ENCODE peak calls at places on chromosomes 2 and 18, in seven cellular contexts. D, K, I, A, S, R and E are unnamed samples.

GRCh38 chr2:69567157-69567908 is 76.2 kb downstream of the AAK1 start:
- DNase-seq in D (no peak), A (no peak), R (no peak), I (no peak), K (no peak), S (no peak), E (no peak)

GRCh38 chr2:72330673-72331072 is 183.0 kb upstream of the CYP26B1 start:
- DNase-seq in S (no peak), D (no peak), R (no peak), K (no peak), I (no peak), A (no peak), E (no peak)

GRCh38 chr2:26000561-26001211 is 18.4 kb upstream of the KIF3C start:
- DNase-seq in D (no peak), S (no peak), R (no peak), A (no peak), I (no peak), K (no peak), E (no peak)

GRCh38 chr2:28982381-28982950 is 1.4 kb downstream of the TOGARAM2 start:
- DNase-seq in A (no peak), D (no peak), R (no peak), S (no peak), I (no peak), K (no peak), E (no peak)

GRCh38 chr2:29606105-29606871 is 315.1 kb downstream of the ALK start:
- DNase-seq in S (peak), R (no peak), K (no peak), I (no peak), A (no peak), D (no peak), E (no peak)

GRCh38 chr18:68233043-68233442 is 481.9 kb downstream of the TMX3 start:
- DNase-seq in K (no peak), A (no peak), S (no peak), I (no peak), D (no peak), R (no peak), E (no peak)

GRCh38 chr2:115771516-115771915 is 1329.1 kb downstream of the DPP10 start:
- DNase-seq in R (no peak), I (no peak), S (no peak), A (no peak), D (peak), K (no peak), E (no peak)

GRCh38 chr2:460861-461260 is 173.0 kb upstream of the ALKAL2 start:
- DNase-seq in A (peak), I (no peak), K (peak), D (no peak), R (no peak), S (no peak), E (no peak)

GRCh38 chr2:219230201-219230540 is 565 bp downstream of the ANKZF1 start:
- DNase-seq in R (no peak), K (peak), A (peak), I (no peak), S (peak), D (no peak), E (no peak)

GRCh38 chr2:102843759-102844443 is 82.1 kb downstream of the TMEM182 start:
- DNase-seq in A (no peak), D (no peak), R (no peak), S (no peak), K (no peak), I (no peak), E (no peak)

GRCh38 chr2:148282201-148282600 is 261.3 kb downstream of the MBD5 start:
- DNase-seq in D (no peak), K (no peak), R (no peak), A (no peak), I (no peak), S (peak), E (no peak)

GRCh38 chr2:64699712-64700111 is 46.0 kb upstream of the SERTAD2 start:
- DNase-seq in I (no peak), K (no peak), A (peak), R (no peak), S (no peak), D (no peak), E (peak)

GRCh38 chr2:168136392-168136977 is 110.9 kb downstream of the STK39 start:
- DNase-seq in S (peak), K (peak), A (no peak), I (no peak), R (no peak), D (no peak), E (no peak)

GRCh38 chr2:201116115-201116958 is at the start of gene CFLAR:
- DNase-seq in D (peak), R (peak), A (peak), S (peak), K (peak), I (peak), E (no peak)

GRCh38 chr2:33289961-33290360 is 186.5 kb upstream of the RASGRP3 start:
- DNase-seq in R (no peak), S (no peak), K (no peak), D (no peak), I (no peak), A (no peak), E (no peak)